ENCODE peak calls at places on chromosomes 12 and 14, in four cellular contexts. X is neural progenitor cell, G is OCI-LY7, T is GM23338. M is an unnamed sample.

GRCh38 chr14:36655963-36656768 is 5.5 kb upstream of the PAX9 start:
- DNase-seq in X (peak; percentile 90), G (peak; percentile 40), T (peak; percentile 91), M (peak; percentile 42)

GRCh38 chr12:91058821-91059220 is 997 bp upstream of the KERA start:
- DNase-seq in X (no peak), G (no peak), T (no peak), M (peak; percentile 39)

GRCh38 chr12:108232565-108232964 is 103.5 kb downstream of the WSCD2 start:
- DNase-seq in X (no peak), G (no peak), T (no peak), M (no peak)

GRCh38 chr14:34981743-34982420 is 910 bp upstream of the SRP54 start:
- DNase-seq in X (peak; percentile 64), G (peak; percentile 65), T (peak; percentile 43), M (peak; percentile 73)

GRCh38 chr14:89349196-89350008 is 67.6 kb downstream of the FOXN3 start:
- DNase-seq in X (peak; percentile 90), G (peak; percentile 80), T (peak; percentile 94), M (no peak)

GRCh38 chr14:90522585-90523191 is 125.9 kb downstream of the CALM1 start:
- DNase-seq in X (peak; percentile 61), G (no peak), T (no peak), M (peak; percentile 66)

GRCh38 chr12:53336137-53336785 is at the start of gene SP7:
- DNase-seq in X (peak; percentile 37), G (no peak), T (peak; percentile 36), M (no peak)

GRCh38 chr14:82403972-82404371 is 870.3 kb upstream of the SEL1L start:
- DNase-seq in X (no peak), G (no peak), T (no peak), M (no peak)

GRCh38 chr12:67320614-67321305 is 51.6 kb downstream of the CAND1 start:
- DNase-seq in X (no peak), G (peak; percentile 16), T (peak; percentile 48), M (peak; percentile 10)

GRCh38 chr12:122836027-122836921 is 1.0 kb downstream of the HIP1R start:
- DNase-seq in X (peak; percentile 48), G (peak; percentile 93), T (peak; percentile 33), M (peak; percentile 78)

GRCh38 chr14:81946808-81947798 is 413.4 kb upstream of the SEL1L start:
- DNase-seq in X (peak; percentile 47), G (no peak), T (no peak), M (no peak)

GRCh38 chr12:64699504-64700115 is 59.6 kb downstream of the GNS start:
- DNase-seq in X (no peak), G (no peak), T (no peak), M (no peak)

GRCh38 chr12:24200013-24200412 is 250.5 kb upstream of the SOX5 start:
- DNase-seq in X (no peak), G (no peak), T (no peak), M (no peak)

GRCh38 chr12:129614221-129614885 is 289.5 kb downstream of the TMEM132D start:
- DNase-seq in X (no peak), G (no peak), T (no peak), M (no peak)

DNA sequence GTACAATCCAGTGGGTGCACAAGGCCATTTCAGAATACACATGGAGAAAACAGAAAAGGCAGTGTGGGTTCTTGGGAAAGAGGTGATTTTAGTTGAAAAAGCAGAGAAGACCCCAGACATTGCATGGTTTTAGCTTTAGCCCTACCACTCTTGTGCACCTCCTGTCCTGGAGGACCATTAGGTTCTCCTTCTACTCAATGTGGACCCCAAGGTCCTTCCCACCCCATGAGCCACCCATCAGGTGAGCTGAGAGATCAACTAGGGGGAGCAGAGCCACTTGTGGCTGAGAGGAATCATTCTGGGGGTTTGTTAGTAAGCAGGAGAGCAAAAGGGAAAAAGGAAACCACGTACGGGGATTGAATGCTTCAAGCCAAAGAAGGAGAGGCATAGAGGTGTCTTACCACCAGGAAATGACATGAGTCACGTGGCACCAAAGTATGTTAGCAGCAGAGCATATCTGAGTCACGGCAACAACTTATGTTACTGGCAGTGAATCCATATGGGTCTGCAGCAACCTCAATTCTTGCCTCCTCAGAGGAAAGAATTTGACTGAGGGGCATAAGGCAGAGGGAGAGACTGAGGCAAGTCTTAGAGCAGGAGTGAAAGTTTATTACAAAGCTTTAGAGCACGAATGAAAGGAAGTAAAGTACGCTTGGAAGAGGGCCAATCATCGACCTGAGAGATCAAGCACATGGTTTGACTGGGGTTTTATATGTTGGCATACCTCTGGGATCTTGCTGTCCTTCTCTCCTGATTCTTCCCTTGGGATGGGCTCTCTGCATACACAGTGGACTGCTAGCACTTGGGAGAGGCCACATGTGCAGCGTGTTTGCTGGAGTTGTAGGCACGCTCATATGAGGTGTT is 73.9 kb downstream of the HSD17B6 start:
- DNase-seq in X (no peak), G (peak; percentile 23), T (no peak), M (peak; percentile 92)
- TF ChIP-seq EZH2phosphoT487 in X (no peak), G (no peak), T (no peak), M (no peak)

DNA sequence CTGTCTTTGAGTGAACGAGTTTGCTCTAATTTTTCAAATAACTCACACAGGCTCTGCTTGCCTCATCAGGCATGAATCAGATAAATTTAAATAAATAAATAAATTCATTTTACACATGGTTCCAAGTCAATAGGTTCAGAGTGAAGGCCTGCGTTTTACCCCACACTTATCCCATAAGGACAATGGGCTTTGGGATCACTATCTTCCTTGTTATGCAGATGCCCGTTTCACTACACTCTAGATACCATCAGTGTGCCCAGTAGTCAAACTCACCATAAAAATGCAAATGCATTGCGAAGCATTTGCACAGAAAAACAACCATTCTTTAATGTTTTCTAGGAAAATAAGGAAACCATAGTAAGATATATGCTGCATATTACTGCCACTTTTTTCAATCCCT is 156.0 kb upstream of the CCDC196 start:
- DNase-seq in X (no peak), G (no peak), T (peak; percentile 12), M (no peak)
- H3K27ac ChIP-seq in X (no peak overlapping the region), G (no peak overlapping the region), T (no peak overlapping the region), M (no peak overlapping the region)

GRCh38 chr14:95043732-95044462 is 113.4 kb downstream of the DICER1 start:
- DNase-seq in X (no peak), G (no peak), T (no peak), M (no peak)
- TF ChIP-seq EZH2phosphoT487 in X (no peak), G (no peak), T (no peak), M (no peak)

GRCh38 chr14:68684466-68685418 is 108.1 kb downstream of the ZFP36L1 start:
- DNase-seq in X (no peak), G (no peak), T (no peak), M (peak; percentile 34)
- H3K27ac ChIP-seq in X (no peak overlapping the region), G (peak overlapping the region; percentile 97), T (no peak overlapping the region), M (peak overlapping the region; percentile 96)

GRCh38 chr12:12786716-12787601 is 1.5 kb downstream of the APOLD1 start:
- DNase-seq in X (peak; percentile 40), G (no peak), T (peak; percentile 86), M (peak; percentile 94)
- TF ChIP-seq EZH2phosphoT487 in X (no peak), G (no peak), T (no peak), M (no peak)

GRCh38 chr12:120842595-120842994 is 61.6 kb downstream of the SPPL3 start:
- DNase-seq in X (peak; percentile 33), G (no peak), T (no peak), M (no peak)

GRCh38 chr12:120841525-120841924 is 62.6 kb downstream of the SPPL3 start:
- DNase-seq in X (no peak), G (no peak), T (no peak), M (no peak)

GRCh38 chr12:120844297-120844696 is 59.9 kb downstream of the SPPL3 start:
- DNase-seq in X (no peak), G (no peak), T (no peak), M (no peak)

GRCh38 chr12:120844768-120845449 is 59.2 kb downstream of the SPPL3 start:
- DNase-seq in X (no peak), G (no peak), T (no peak), M (no peak)

DNA sequence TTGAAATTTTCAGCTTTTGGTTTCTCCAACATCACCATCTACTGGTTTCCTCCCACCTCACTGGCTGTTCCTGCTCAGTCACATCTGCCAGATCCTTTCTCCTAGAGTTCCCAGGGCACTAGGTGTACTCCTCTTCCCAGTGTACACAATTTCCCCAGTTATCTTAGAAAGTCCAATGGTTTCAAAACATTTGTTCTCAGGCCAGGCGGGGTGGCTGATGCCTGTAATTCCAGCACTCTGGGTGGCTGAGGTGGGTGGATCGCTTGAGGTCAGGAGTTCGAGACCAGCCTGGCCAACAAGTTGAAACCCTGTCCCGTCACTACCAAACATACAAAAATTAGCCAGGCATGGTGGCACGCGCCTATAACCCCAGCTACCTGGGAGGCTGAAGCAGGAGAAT is 60.7 kb downstream of the SPPL3 start:
- DNase-seq in X (no peak), G (no peak), T (no peak), M (no peak)
- H3K27ac ChIP-seq in X (no peak overlapping the region), G (no peak overlapping the region), T (no peak overlapping the region), M (no peak overlapping the region)

M was measured in GM23248.